ENCODE peak calls at places on chromosomes 11 and 22, in eight cellular contexts. One of them, this sample, is unnamed.

GRCh38 chr22:19964701-19965386 is 23.2 kb upstream of the TXNRD2 start:
- DNase-seq in SK-MEL-5: no peak
- DNase-seq in CD4-positive, CD25-positive, alpha-beta regulatory T cell: no peak
- DNase-seq in WTC11: no peak
- DNase-seq in cardiac muscle cell: no peak
- DNase-seq in H7: no peak
- DNase-seq in posterior cingulate gyrus: no peak
- DNase-seq in HTR-8/SVneo: no peak
- DNase-seq in this sample: no peak

GRCh38 chr11:60700689-60701508 is 1.5 kb downstream of the MS4A8 start:
- DNase-seq in posterior cingulate gyrus: no peak
- DNase-seq in SK-MEL-5: peak
- DNase-seq in cardiac muscle cell: peak
- DNase-seq in CD4-positive, CD25-positive, alpha-beta regulatory T cell: no peak
- DNase-seq in WTC11: peak
- DNase-seq in H7: peak
- DNase-seq in HTR-8/SVneo: peak
- DNase-seq in this sample: peak

GRCh38 chr11:125886997-125887372 is 483 bp upstream of the HYLS1 start:
- DNase-seq in CD4-positive, CD25-positive, alpha-beta regulatory T cell: no peak
- DNase-seq in HTR-8/SVneo: no peak
- DNase-seq in H7: peak
- DNase-seq in SK-MEL-5: peak
- DNase-seq in WTC11: peak
- DNase-seq in posterior cingulate gyrus: peak
- DNase-seq in cardiac muscle cell: no peak
- DNase-seq in this sample: peak

GRCh38 chr11:12777208-12777874 is 103.1 kb downstream of the TEAD1 start:
- DNase-seq in H7: no peak
- DNase-seq in cardiac muscle cell: no peak
- DNase-seq in HTR-8/SVneo: peak
- DNase-seq in CD4-positive, CD25-positive, alpha-beta regulatory T cell: no peak
- DNase-seq in posterior cingulate gyrus: no peak
- DNase-seq in WTC11: no peak
- DNase-seq in SK-MEL-5: no peak
- DNase-seq in this sample: no peak

GRCh38 chr22:45318168-45318557 is 8.4 kb downstream of the FAM118A start:
- DNase-seq in CD4-positive, CD25-positive, alpha-beta regulatory T cell: peak
- DNase-seq in cardiac muscle cell: peak
- DNase-seq in WTC11: no peak
- DNase-seq in H7: peak
- DNase-seq in SK-MEL-5: peak
- DNase-seq in HTR-8/SVneo: no peak
- DNase-seq in posterior cingulate gyrus: no peak
- DNase-seq in this sample: no peak

GRCh38 chr22:49789289-49790141 is 38.2 kb downstream of the BRD1 start:
- DNase-seq in WTC11: no peak
- DNase-seq in cardiac muscle cell: no peak
- DNase-seq in H7: peak
- DNase-seq in posterior cingulate gyrus: no peak
- DNase-seq in HTR-8/SVneo: no peak
- DNase-seq in SK-MEL-5: no peak
- DNase-seq in CD4-positive, CD25-positive, alpha-beta regulatory T cell: peak
- DNase-seq in this sample: no peak

GRCh38 chr22:36964110-36964509 is 50.7 kb downstream of the CSF2RB start:
- DNase-seq in SK-MEL-5: no peak
- DNase-seq in CD4-positive, CD25-positive, alpha-beta regulatory T cell: no peak
- DNase-seq in WTC11: no peak
- DNase-seq in H7: no peak
- DNase-seq in posterior cingulate gyrus: no peak
- DNase-seq in cardiac muscle cell: no peak
- DNase-seq in HTR-8/SVneo: no peak
- DNase-seq in this sample: no peak

GRCh38 chr22:44663256-44663999 is 38.6 kb upstream of the PRR5 start:
- DNase-seq in SK-MEL-5: no peak
- DNase-seq in CD4-positive, CD25-positive, alpha-beta regulatory T cell: no peak
- DNase-seq in HTR-8/SVneo: no peak
- DNase-seq in WTC11: no peak
- DNase-seq in posterior cingulate gyrus: peak
- DNase-seq in cardiac muscle cell: no peak
- DNase-seq in H7: no peak
- DNase-seq in this sample: no peak

GRCh38 chr11:47261291-47261800 is 3.5 kb downstream of the NR1H3 start:
- DNase-seq in H7: no peak
- DNase-seq in WTC11: no peak
- DNase-seq in HTR-8/SVneo: no peak
- DNase-seq in CD4-positive, CD25-positive, alpha-beta regulatory T cell: no peak
- DNase-seq in cardiac muscle cell: no peak
- DNase-seq in posterior cingulate gyrus: peak
- DNase-seq in SK-MEL-5: no peak
- DNase-seq in this sample: no peak

GRCh38 chr11:2670541-2671100 is 29.2 kb downstream of the KCNQ1OT1 start:
- DNase-seq in cardiac muscle cell: no peak
- DNase-seq in SK-MEL-5: no peak
- DNase-seq in CD4-positive, CD25-positive, alpha-beta regulatory T cell: no peak
- DNase-seq in HTR-8/SVneo: no peak
- DNase-seq in H7: no peak
- DNase-seq in posterior cingulate gyrus: no peak
- DNase-seq in WTC11: no peak
- DNase-seq in this sample: no peak

GRCh38 chr11:78080818-78081495 is 1.3 kb upstream of the NDUFC2 start:
- DNase-seq in CD4-positive, CD25-positive, alpha-beta regulatory T cell: no peak
- DNase-seq in HTR-8/SVneo: no peak
- DNase-seq in posterior cingulate gyrus: no peak
- DNase-seq in SK-MEL-5: no peak
- DNase-seq in WTC11: no peak
- DNase-seq in H7: no peak
- DNase-seq in cardiac muscle cell: no peak
- DNase-seq in this sample: no peak

GRCh38 chr11:30406978-30407762 is 84.3 kb downstream of the ARL14EP start:
- DNase-seq in SK-MEL-5: peak
- DNase-seq in posterior cingulate gyrus: no peak
- DNase-seq in HTR-8/SVneo: no peak
- DNase-seq in WTC11: no peak
- DNase-seq in CD4-positive, CD25-positive, alpha-beta regulatory T cell: no peak
- DNase-seq in H7: peak
- DNase-seq in cardiac muscle cell: no peak
- DNase-seq in this sample: no peak

GRCh38 chr11:58659404-58659803 is 36.9 kb downstream of the CNTF start:
- DNase-seq in SK-MEL-5: no peak
- DNase-seq in CD4-positive, CD25-positive, alpha-beta regulatory T cell: no peak
- DNase-seq in H7: no peak
- DNase-seq in cardiac muscle cell: no peak
- DNase-seq in WTC11: no peak
- DNase-seq in HTR-8/SVneo: no peak
- DNase-seq in posterior cingulate gyrus: no peak
- DNase-seq in this sample: no peak

GRCh38 chr22:49460662-49461371 is 366.9 kb downstream of the BRD1 start:
- DNase-seq in posterior cingulate gyrus: peak
- DNase-seq in cardiac muscle cell: no peak
- DNase-seq in HTR-8/SVneo: no peak
- DNase-seq in H7: no peak
- DNase-seq in SK-MEL-5: no peak
- DNase-seq in CD4-positive, CD25-positive, alpha-beta regulatory T cell: no peak
- DNase-seq in WTC11: no peak
- DNase-seq in this sample: no peak

GRCh38 chr11:130174642-130175041 is 15.1 kb downstream of the ST14 start:
- DNase-seq in WTC11: no peak
- DNase-seq in HTR-8/SVneo: no peak
- DNase-seq in cardiac muscle cell: no peak
- DNase-seq in SK-MEL-5: no peak
- DNase-seq in posterior cingulate gyrus: peak
- DNase-seq in H7: no peak
- DNase-seq in CD4-positive, CD25-positive, alpha-beta regulatory T cell: no peak
- DNase-seq in this sample: no peak

GRCh38 chr22:48595511-48595905 is 1232.2 kb downstream of the BRD1 start:
- DNase-seq in WTC11: no peak
- DNase-seq in cardiac muscle cell: no peak
- DNase-seq in CD4-positive, CD25-positive, alpha-beta regulatory T cell: no peak
- DNase-seq in SK-MEL-5: no peak
- DNase-seq in posterior cingulate gyrus: peak
- DNase-seq in H7: no peak
- DNase-seq in HTR-8/SVneo: no peak
- DNase-seq in this sample: no peak

GRCh38 chr11:118010738-118011461 is 24.7 kb downstream of the IL10RA start:
- DNase-seq in cardiac muscle cell: no peak
- DNase-seq in posterior cingulate gyrus: no peak
- DNase-seq in CD4-positive, CD25-positive, alpha-beta regulatory T cell: no peak
- DNase-seq in WTC11: no peak
- DNase-seq in H7: no peak
- DNase-seq in SK-MEL-5: no peak
- DNase-seq in HTR-8/SVneo: no peak
- DNase-seq in this sample: no peak

GRCh38 chr22:44664149-44664548 is 37.9 kb upstream of the PRR5 start:
- DNase-seq in posterior cingulate gyrus: peak
- DNase-seq in H7: no peak
- DNase-seq in CD4-positive, CD25-positive, alpha-beta regulatory T cell: peak
- DNase-seq in WTC11: no peak
- DNase-seq in HTR-8/SVneo: no peak
- DNase-seq in cardiac muscle cell: no peak
- DNase-seq in SK-MEL-5: peak
- DNase-seq in this sample: no peak

GRCh38 chr11:67423891-67424613 is 4.2 kb upstream of the RPS6KB2 start:
- DNase-seq in posterior cingulate gyrus: no peak
- DNase-seq in SK-MEL-5: no peak
- DNase-seq in CD4-positive, CD25-positive, alpha-beta regulatory T cell: no peak
- DNase-seq in WTC11: no peak
- DNase-seq in HTR-8/SVneo: no peak
- DNase-seq in cardiac muscle cell: no peak
- DNase-seq in H7: no peak
- DNase-seq in this sample: no peak

This sample was measured in prostate gland.